ENCODE peak calls at places on chromosomes 3 and 15, in four cellular contexts. L is MM.1S, W is left lung, K is ovary. H is an unnamed sample. For H3K4me1, the result is how much of the 10 kb centered on the place peaks cover.

GRCh38 chr15:98725874-98726273 is 77.5 kb downstream of the IGF1R start:
- DNase-seq in W (no peak), K (no peak), L (no peak), H (no peak)

GRCh38 chr15:73866881-73867410 is 6.4 kb upstream of the TBC1D21 start:
- DNase-seq in K (no peak), L (no peak), W (no peak), H (no peak)

GRCh38 chr3:55285156-55285555 is 201.9 kb downstream of the WNT5A start:
- DNase-seq in K (no peak), L (no peak), W (no peak), H (no peak)

GRCh38 chr15:96670389-96670788 is 339.9 kb downstream of the NR2F2 start:
- DNase-seq in W (no peak), L (no peak), K (no peak), H (no peak)

GRCh38 chr3:139303216-139303615 is 40.6 kb upstream of the MRPS22 start:
- DNase-seq in K (no peak), L (no peak), W (no peak), H (no peak)

GRCh38 chr3:14540209-14540575 is at the start of gene GRIP2:
- DNase-seq in W (peak), L (no peak), K (peak), H (peak)

GRCh38 chr15:42457445-42458442 is 33.2 kb downstream of the ZNF106 start:
- DNase-seq in K (peak), L (no peak), W (no peak), H (peak)

GRCh38 chr3:127886276-127886862 is 28.7 kb upstream of the KBTBD12 start:
- DNase-seq in K (no peak), W (no peak), L (no peak), H (no peak)

GRCh38 chr3:85912981-85913380 is 954.2 kb downstream of the CADM2 start:
- DNase-seq in W (no peak), L (no peak), K (no peak), H (no peak)

GRCh38 chr15:45572627-45573026 is 14.6 kb upstream of the BLOC1S6 start:
- DNase-seq in W (no peak), K (no peak), L (no peak), H (no peak)

GRCh38 chr15:42582569-42583235 is 7.3 kb downstream of the STARD9 start:
- DNase-seq in L (no peak), W (no peak), K (no peak), H (no peak)

GRCh38 chr3:195542261-195542660 is 864 bp downstream of the PPP1R2 start:
- DNase-seq in K (no peak), L (peak), W (no peak), H (no peak)

GRCh38 chr15:75776075-75776443 is 63.4 kb upstream of the CSPG4 start:
- DNase-seq in K (no peak), W (no peak), L (no peak), H (no peak)

GRCh38 chr3:119294889-119295769 is 946 bp downstream of the ARHGAP31 start:
- DNase-seq in L (peak), K (peak), W (peak), H (no peak)

GRCh38 chr15:79635897-79636596 is 203.9 kb downstream of the MINAR1 start:
- DNase-seq in W (no peak), K (no peak), L (no peak), H (no peak)

GRCh38 chr15:50353251-50353998 is 1.6 kb downstream of the GABPB1 start:
- DNase-seq in W (no peak), K (no peak), L (peak), H (no peak)

GRCh38 chr15:39896837-39897236 is 23.2 kb downstream of the GPR176 start:
- DNase-seq in K (no peak), L (no peak), W (no peak), H (no peak)

GRCh38 chr3:96756516-96756915 is 57.9 kb upstream of the EPHA6 start:
- DNase-seq in K (no peak), L (peak), W (no peak), H (no peak)

GRCh38 chr3:13582366-13583250 is 33.7 kb downstream of the FBLN2 start:
- DNase-seq in L (no peak), K (no peak), W (no peak), H (no peak)

GRCh38 chr15:59360896-59361295 is 11.8 kb downstream of the MYO1E start:
- DNase-seq in K (no peak), W (no peak), L (no peak), H (no peak)

GRCh38 chr3:101992861-101993260 is 143.5 kb downstream of the NFKBIZ start:
- DNase-seq in L (no peak), W (no peak), K (no peak), H (no peak)

GRCh38 chr3:172726370-172726769 is 15.5 kb upstream of the NCEH1 start:
- DNase-seq in W (no peak), K (no peak), L (no peak), H (no peak)

GRCh38 chr3:142359367-142359766 is 88.5 kb downstream of the XRN1 start:
- DNase-seq in W (no peak), L (no peak), K (no peak), H (no peak)

GRCh38 chr3:173688216-173688842 is 290.8 kb downstream of the NLGN1 start:
- DNase-seq in K (no peak), W (no peak), L (no peak), H (no peak)

GRCh38 chr3:7781395-7781794 is 720.2 kb upstream of the LMCD1 start:
- DNase-seq in K (no peak), W (no peak), L (no peak), H (no peak)

DNA sequence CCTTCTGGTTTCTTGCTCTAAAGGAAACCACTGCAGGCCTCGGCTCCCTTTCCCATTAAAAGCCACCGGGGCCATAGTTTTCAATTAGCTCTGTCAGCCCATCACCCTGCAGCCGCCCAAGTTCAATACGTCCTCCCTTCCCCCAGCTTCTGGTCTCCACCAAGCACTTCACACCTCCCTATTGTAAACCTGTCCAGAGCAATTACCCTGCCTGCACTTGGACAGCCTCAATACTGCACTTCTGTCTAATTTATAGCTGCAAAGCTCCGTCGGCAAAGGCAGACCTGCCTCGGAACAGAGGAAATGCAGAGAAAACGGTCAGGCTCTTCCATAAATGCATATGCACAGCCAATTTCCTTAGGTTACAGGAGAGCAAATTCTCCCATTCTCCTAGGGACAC is 21.9 kb downstream of the LRIG1 start:
- DNase-seq in W (no peak), L (no peak), K (no peak), H (no peak)
- H3K4me1 ChIP-seq in W (half or more), L (half or more), K (under half), H (half or more)

GRCh38 chr3:46933261-46933660 is 43.3 kb downstream of the CCDC12 start:
- DNase-seq in K (no peak), W (no peak), L (no peak), H (no peak)

GRCh38 chr3:46930176-46930944 is 46.2 kb downstream of the CCDC12 start:
- DNase-seq in K (no peak), L (no peak), W (no peak), H (no peak)

GRCh38 chr3:46930945-46931403 is 45.6 kb downstream of the CCDC12 start:
- DNase-seq in L (no peak), W (peak), K (no peak), H (no peak)

GRCh38 chr3:46932455-46933225 is 43.9 kb downstream of the CCDC12 start:
- DNase-seq in L (no peak), W (no peak), K (no peak), H (no peak)

DNA sequence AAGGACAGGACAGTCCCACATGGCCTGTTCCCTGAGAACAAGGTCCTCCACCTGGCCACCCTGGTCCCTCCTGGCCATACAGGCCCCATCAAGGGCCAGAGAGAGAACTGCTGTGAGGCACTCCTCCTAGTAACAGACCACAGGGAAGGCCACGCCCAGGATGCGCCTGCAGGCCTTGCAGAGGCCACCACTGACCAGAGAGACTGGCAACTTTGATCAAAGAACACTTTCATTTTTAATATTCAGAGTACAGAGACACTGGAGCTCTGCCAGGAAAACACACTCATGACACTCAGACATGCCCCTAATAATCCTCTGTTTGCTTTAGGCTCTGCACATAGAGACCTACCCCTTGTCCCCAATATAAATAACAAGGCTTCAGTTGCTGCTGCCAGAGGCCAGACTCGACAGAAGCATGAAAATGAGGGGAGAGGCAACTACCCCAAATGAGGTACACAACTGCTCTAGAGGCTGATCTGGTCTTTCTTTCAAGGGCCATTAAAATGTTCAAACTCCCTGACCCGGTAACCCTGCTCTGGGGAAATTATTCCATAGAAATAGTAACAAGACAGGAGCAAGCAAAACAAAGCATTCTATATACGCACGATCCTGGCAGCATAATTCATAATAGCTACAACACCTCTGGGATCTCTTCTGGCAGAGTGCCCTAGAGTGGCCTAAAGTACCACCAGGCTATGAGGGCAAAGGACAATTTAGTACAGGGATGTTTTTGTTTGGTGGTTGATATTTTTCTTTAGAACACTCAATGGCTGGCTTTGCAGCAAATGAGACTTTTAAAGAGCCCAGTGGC is 44.7 kb downstream of the CCDC12 start:
- DNase-seq in K (no peak), W (peak), L (no peak), H (no peak)
- H3K4me3 ChIP-seq in K (no peak), W (no peak), L (no peak), H (no peak)

GRCh38 chr3:3783155-3783554 is 16.1 kb upstream of the LRRN1 start:
- DNase-seq in L (no peak), K (no peak), W (no peak), H (no peak)
- H3K27ac ChIP-seq in L (no peak), K (no peak), W (no peak), H (no peak)

GRCh38 chr3:125351814-125352456 is 23.2 kb downstream of the ZNF148 start:
- DNase-seq in K (no peak), W (no peak), L (no peak), H (no peak)

GRCh38 chr3:125349055-125349454 is 26.1 kb downstream of the ZNF148 start:
- DNase-seq in L (no peak), W (no peak), K (no peak), H (no peak)

GRCh38 chr3:125349556-125350165 is 25.5 kb downstream of the ZNF148 start:
- DNase-seq in L (no peak), W (no peak), K (no peak), H (no peak)

GRCh38 chr3:125351152-125351551 is 24.0 kb downstream of the ZNF148 start:
- DNase-seq in L (no peak), K (no peak), W (no peak), H (no peak)

GRCh38 chr3:125350597-125350996 is 24.5 kb downstream of the ZNF148 start:
- DNase-seq in L (no peak), W (no peak), K (no peak), H (no peak)
- H3K4me1 ChIP-seq in L (under half), W (under half), K (under half), H (half or more)

DNA sequence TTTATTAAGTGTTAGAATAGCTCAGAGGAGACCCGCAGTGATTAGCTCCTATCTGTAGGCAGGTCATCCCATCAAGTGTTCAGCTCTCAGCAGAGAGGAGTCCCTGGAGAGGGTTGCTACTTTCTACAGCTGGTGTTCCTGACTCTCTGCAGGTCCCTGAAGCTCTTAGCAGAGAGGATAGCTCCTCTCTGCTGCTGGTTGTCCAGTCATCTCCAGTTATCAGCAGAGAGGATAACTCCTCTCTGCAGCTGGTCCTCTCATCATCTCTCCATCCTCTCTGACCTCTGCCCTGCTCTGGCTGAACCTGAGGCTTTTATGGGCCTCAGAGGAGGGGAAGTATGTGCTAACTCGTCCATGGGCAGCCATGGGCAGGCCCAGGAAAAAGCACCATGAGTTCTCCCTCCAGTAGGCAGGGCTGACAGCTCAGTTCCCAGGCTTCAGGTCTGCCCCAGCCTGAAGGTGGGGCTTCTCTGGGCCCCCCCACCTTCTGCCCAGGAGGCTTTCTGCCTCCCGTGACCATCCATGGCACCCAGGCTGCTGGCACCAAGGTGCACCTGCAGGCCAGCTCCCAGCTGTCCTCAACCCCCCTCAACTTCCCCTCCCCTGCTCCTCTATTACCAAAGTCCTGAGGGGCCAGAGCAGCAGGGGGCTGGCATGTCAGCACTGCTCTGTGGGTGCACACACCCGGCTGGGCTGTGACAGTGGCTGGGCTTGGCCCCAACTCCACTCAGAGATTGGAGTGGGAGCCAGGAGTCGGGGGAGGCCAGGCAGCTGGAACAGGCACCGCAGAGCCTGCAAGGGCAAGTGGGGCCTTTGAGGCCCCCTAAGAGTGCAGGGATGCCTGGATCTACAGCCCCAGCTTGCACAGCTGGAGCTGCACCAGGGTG is 98.9 kb upstream of the FRMD4B start:
- DNase-seq in W (peak), L (no peak), K (no peak), H (no peak)
- H3K4me3 ChIP-seq in W (no peak), L (no peak), K (no peak), H (no peak)

GRCh38 chr3:78257956-78258530 is 1218.1 kb downstream of the ROBO2 start:
- DNase-seq in K (no peak), W (no peak), L (no peak), H (no peak)
- H3K27ac ChIP-seq in K (no peak), W (no peak), L (no peak), H (no peak)

GRCh38 chr3:69867941-69868505 is 128.8 kb downstream of the MITF start:
- DNase-seq in L (no peak), K (no peak), W (no peak), H (no peak)

GRCh38 chr3:69866988-69867720 is 127.9 kb downstream of the MITF start:
- DNase-seq in L (no peak), K (no peak), W (no peak), H (no peak)

GRCh38 chr3:69869643-69870042 is 129.9 kb upstream of the SAMMSON start:
- DNase-seq in L (no peak), K (no peak), W (no peak), H (no peak)

GRCh38 chr3:69871256-69871655 is 128.3 kb upstream of the SAMMSON start:
- DNase-seq in L (no peak), K (no peak), W (no peak), H (peak)

GRCh38 chr3:69869021-69869420 is 129.8 kb downstream of the MITF start:
- DNase-seq in K (no peak), L (no peak), W (no peak), H (no peak)
- H3K4me1 ChIP-seq in K (under half), L (under half), W (under half), H (half or more)